ENCODE peak calls at places on chromosomes 7 and 10, in four cellular contexts. E is astrocyte; C is CD4-positive, alpha-beta memory T cell; W is mesenchymal stem cell. Z is an unnamed sample. For H3K4me1, the result is how much of the 10 kb centered on the place peaks cover.

GRCh38 chr10:132526676-132527075 is 10.9 kb upstream of the INPP5A start:
- DNase-seq in C (no peak), E (peak), W (peak), Z (no peak)

GRCh38 chr10:97215619-97216018 is 29.9 kb upstream of the SLIT1 start:
- DNase-seq in C (no peak), W (no peak), E (no peak), Z (no peak)

GRCh38 chr10:120205368-120206018 is 251.5 kb upstream of the PLPP4 start:
- DNase-seq in E (no peak), W (no peak), C (no peak), Z (no peak)

GRCh38 chr10:119131512-119132240 is 27.8 kb downstream of the DENND10 start:
- DNase-seq in W (peak), E (no peak), C (peak), Z (no peak)

GRCh38 chr10:42781893-42782445 is 626 bp upstream of the BMS1 start:
- DNase-seq in W (no peak), E (no peak), C (no peak), Z (no peak)

GRCh38 chr10:86526606-86527005 is 5.0 kb upstream of the WAPL start:
- DNase-seq in C (no peak), W (no peak), E (no peak), Z (no peak)

GRCh38 chr7:133051066-133051465 is 30.8 kb downstream of the CHCHD3 start:
- DNase-seq in W (peak), E (peak), C (no peak), Z (no peak)

GRCh38 chr7:70417061-70417655 is 714.8 kb upstream of the GALNT17 start:
- DNase-seq in C (no peak), W (no peak), E (no peak), Z (no peak)

GRCh38 chr7:73425356-73425983 is 8.1 kb upstream of the FZD9 start:
- DNase-seq in C (no peak), E (no peak), W (no peak), Z (no peak)

GRCh38 chr10:131848741-131849590 is 51.8 kb upstream of the PPP2R2D start:
- DNase-seq in W (no peak), C (no peak), E (no peak), Z (no peak)

GRCh38 chr7:2105280-2105679 is 127.5 kb downstream of the MAD1L1 start:
- DNase-seq in W (no peak), C (no peak), E (no peak), Z (no peak)

GRCh38 chr7:102155821-102156441 is 130.7 kb upstream of the SH2B2 start:
- DNase-seq in W (peak), E (no peak), C (no peak), Z (no peak)

GRCh38 chr7:117982071-117983055 is 109.1 kb upstream of the CTTNBP2 start:
- DNase-seq in W (no peak), E (no peak), C (no peak), Z (no peak)

GRCh38 chr10:98778277-98778759 is 331.6 kb upstream of the HPS1 start:
- DNase-seq in W (no peak), E (no peak), C (no peak), Z (no peak)

GRCh38 chr10:13820119-13820518 is 233.4 kb downstream of the PRPF18 start:
- DNase-seq in E (no peak), W (no peak), C (no peak), Z (no peak)

GRCh38 chr10:97991875-97992274 is 38.5 kb downstream of the CRTAC1 start:
- DNase-seq in E (peak), C (no peak), W (peak), Z (peak)

GRCh38 chr10:61669849-61670248 is 7.1 kb downstream of the CABCOCO1 start:
- DNase-seq in E (no peak), W (no peak), C (no peak), Z (no peak)

GRCh38 chr7:129781128-129781855 is 169.8 kb downstream of the NRF1 start:
- DNase-seq in E (no peak), W (no peak), C (no peak), Z (no peak)

GRCh38 chr7:102471791-102472125 is 7.0 kb downstream of the POLR2J start:
- DNase-seq in E (no peak), C (no peak), W (no peak), Z (no peak)

GRCh38 chr10:33428706-33429105 is 94.2 kb upstream of the NRP1 start:
- DNase-seq in W (no peak), C (no peak), E (no peak), Z (no peak)

GRCh38 chr7:153193144-153193595 is 433.6 kb downstream of the ACTR3B start:
- DNase-seq in C (no peak), E (no peak), W (no peak), Z (peak)

GRCh38 chr10:79329529-79329928 is 17.7 kb upstream of the PPIF start:
- DNase-seq in C (no peak), W (no peak), E (no peak), Z (no peak)

GRCh38 chr10:79333513-79333912 is 13.8 kb upstream of the PPIF start:
- DNase-seq in C (no peak), E (peak), W (peak), Z (no peak)

GRCh38 chr10:79331226-79331625 is 16.0 kb upstream of the PPIF start:
- DNase-seq in E (no peak), C (no peak), W (no peak), Z (no peak)

GRCh38 chr10:79328737-79329504 is 18.3 kb upstream of the PPIF start:
- DNase-seq in W (peak), C (no peak), E (peak), Z (no peak)

DNA sequence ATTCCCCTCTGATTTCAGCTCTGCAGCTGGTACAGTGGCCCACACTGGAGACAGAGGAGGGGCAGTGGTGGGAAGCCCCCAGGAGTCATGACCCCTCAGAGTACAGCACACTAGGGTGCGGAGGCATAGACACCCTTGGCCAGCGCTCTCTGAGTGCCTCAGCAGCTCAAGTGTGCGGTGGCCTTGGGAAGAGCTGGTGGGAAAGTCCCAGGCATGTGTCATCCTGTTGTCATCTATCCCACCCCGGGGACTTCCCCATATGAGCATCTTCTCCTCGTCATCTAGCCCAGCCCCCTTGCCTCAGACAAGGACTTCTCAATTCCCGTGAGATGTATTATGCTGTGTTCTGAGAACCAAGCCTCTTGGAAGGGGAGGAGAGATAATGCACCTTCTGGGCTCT is 15.6 kb upstream of the PPIF start:
- DNase-seq in C (peak), E (peak), W (peak), Z (no peak)
- H3K4me1 ChIP-seq in C (under half), E (under half), W (under half), Z (under half)

DNA sequence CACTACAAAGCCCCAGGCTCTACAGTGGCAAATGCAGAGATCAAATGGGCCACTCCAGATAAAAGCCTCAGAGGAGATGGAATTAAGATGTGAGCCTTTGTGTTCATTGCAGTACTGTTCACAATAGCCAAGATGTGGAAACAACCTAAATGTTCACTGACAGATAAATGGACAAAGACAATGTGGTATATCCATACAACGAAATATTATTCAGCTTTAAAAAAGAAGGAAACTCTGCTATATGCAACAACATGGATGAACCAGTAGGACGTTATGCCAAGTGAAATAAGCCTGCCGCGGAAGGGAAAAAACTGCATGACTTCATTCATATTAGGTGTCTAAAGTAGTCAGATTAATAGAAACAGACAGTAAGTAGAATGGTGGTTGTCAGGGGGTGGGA is 170.5 kb upstream of the TBX20 start:
- DNase-seq in W (no peak), C (no peak), E (no peak), Z (no peak)
- H3K27ac ChIP-seq in W (no peak), C (no peak), E (no peak), Z (no peak)

GRCh38 chr10:103759100-103759781 is 96.1 kb downstream of the SH3PXD2A start:
- DNase-seq in C (peak), W (peak), E (peak), Z (no peak)
- H3K4me3 ChIP-seq in C (no peak), W (no peak), E (no peak), Z (no peak)

GRCh38 chr7:47444376-47445098 is 137.4 kb downstream of the TNS3 start:
- DNase-seq in W (no peak), C (no peak), E (no peak), Z (no peak)

GRCh38 chr7:47443049-47443448 is 138.9 kb downstream of the TNS3 start:
- DNase-seq in W (peak), E (no peak), C (no peak), Z (no peak)

GRCh38 chr7:47440320-47440719 is 141.6 kb downstream of the TNS3 start:
- DNase-seq in E (no peak), C (no peak), W (no peak), Z (no peak)

GRCh38 chr7:47439181-47439667 is 142.7 kb downstream of the TNS3 start:
- DNase-seq in W (no peak), E (no peak), C (no peak), Z (no peak)

DNA sequence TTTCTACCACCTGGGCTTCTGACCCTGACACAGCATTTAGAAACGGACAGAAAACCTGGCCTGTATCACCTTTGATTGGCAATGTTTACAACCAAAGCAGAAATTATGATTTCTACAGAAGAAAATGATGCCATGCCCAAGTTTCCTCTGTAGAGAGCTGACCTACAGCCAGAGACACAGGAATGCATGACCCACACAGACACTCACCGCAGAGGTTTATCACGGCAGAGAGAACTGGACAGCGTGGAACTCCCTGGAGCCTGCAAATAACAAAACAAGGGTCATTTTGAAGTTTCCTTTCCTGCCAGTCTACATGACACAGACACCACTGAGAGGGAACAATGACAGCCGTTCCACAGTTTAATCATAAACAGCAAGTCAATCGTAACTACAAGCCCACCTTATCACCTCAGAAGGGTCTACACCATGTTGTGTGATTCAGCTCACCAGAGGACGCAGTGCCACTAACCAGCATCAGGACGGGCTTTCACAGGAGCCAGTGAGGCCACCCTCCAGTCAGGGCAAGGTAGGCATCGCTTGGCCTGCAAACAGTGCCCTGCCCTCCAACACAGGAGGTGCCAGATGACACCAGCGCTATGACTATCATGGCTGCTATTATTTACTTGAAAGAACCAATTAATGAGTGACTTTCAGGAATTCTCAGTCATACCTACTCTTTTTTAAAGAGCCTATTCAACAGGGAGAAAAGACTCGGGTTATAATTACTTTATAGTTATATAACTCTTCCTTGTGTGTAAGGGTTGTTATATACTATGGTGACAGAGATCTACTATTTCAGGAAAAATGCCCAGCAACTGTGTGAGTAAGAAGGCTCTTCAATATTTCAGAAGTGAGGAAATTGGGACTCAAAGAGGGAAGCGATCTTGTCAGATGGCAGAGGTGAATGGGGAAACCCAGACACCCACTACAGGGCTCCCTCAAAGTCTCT is 139.8 kb downstream of the TNS3 start:
- DNase-seq in C (no peak), E (peak), W (peak), Z (no peak)
- H3K4me1 ChIP-seq in C (under half), E (under half), W (under half), Z (under half)